ENCODE peak calls at places on chromosomes 11 and 22, in eight cellular contexts. L, G, C, I, R, W, B and Y are unnamed samples.

GRCh38 chr11:134157451-134157850 is 66.3 kb downstream of the NCAPD3 start:
- DNase-seq in B (no peak), C (no peak), R (no peak), I (no peak), G (no peak), L (no peak), W (no peak), Y (no peak)

GRCh38 chr11:27754035-27755017 is 54.1 kb upstream of the BDNF start:
- DNase-seq in L (no peak), G (peak; percentile 84), I (no peak), W (no peak), C (no peak), R (no peak), B (no peak), Y (no peak)

GRCh38 chr22:24367841-24368240 is 59.6 kb upstream of the ADORA2A start:
- DNase-seq in G (no peak), L (no peak), B (no peak), C (no peak), I (no peak), R (no peak), W (no peak), Y (no peak)

GRCh38 chr22:22888509-22889353 is 1.1 kb downstream of the IGLL5 start:
- DNase-seq in B (no peak), W (no peak), G (no peak), I (no peak), L (no peak), R (no peak), C (no peak), Y (no peak)

GRCh38 chr22:16989915-16990314 is 18.1 kb downstream of the GAB4 start:
- DNase-seq in W (no peak), I (no peak), G (no peak), R (no peak), C (no peak), B (no peak), L (no peak), Y (no peak)

GRCh38 chr11:2207773-2208621 is 36.4 kb upstream of the TH start:
- DNase-seq in L (no peak), R (no peak), G (no peak), B (no peak), C (no peak), W (peak; percentile 51), I (no peak), Y (no peak)

GRCh38 chr11:72263363-72263762 is 19.4 kb upstream of the PHOX2A start:
- DNase-seq in G (peak; percentile 23), I (no peak), R (no peak), L (no peak), W (no peak), C (no peak), B (no peak), Y (no peak)

GRCh38 chr11:12864316-12865156 is 144.6 kb upstream of the RASSF10 start:
- DNase-seq in L (no peak), C (no peak), G (peak; percentile 76), B (no peak), W (no peak), R (no peak), I (no peak), Y (no peak)

GRCh38 chr22:47395481-47395880 is 633.0 kb downstream of the TBC1D22A start:
- DNase-seq in R (no peak), L (no peak), I (no peak), C (no peak), B (no peak), G (no peak), W (peak; percentile 46), Y (no peak)

GRCh38 chr11:34356576-34356917 is 1.3 kb downstream of the ABTB2 start:
- DNase-seq in L (no peak), C (no peak), B (no peak), R (no peak), I (no peak), W (peak; percentile 67), G (no peak), Y (no peak)

GRCh38 chr11:2673250-2673610 is 26.6 kb downstream of the KCNQ1OT1 start:
- DNase-seq in B (no peak), G (no peak), L (no peak), R (no peak), W (no peak), C (no peak), I (no peak), Y (no peak)

GRCh38 chr11:49208006-49208721 is at the start of gene FOLH1:
- DNase-seq in G (peak; percentile 2), B (no peak), W (peak; percentile 71), C (no peak), I (no peak), L (no peak), R (no peak), Y (no peak)

GRCh38 chr11:71266114-71266833 is 13.9 kb upstream of the SHANK2 start:
- DNase-seq in W (peak; percentile 80), I (no peak), G (no peak), B (no peak), R (no peak), C (no peak), L (no peak), Y (no peak)

GRCh38 chr22:30286813-30287625 is 2.3 kb downstream of the CASTOR1 start:
- DNase-seq in L (peak; percentile 82), C (peak; percentile 81), I (peak; percentile 83), W (peak; percentile 89), G (no peak), B (peak; percentile 67), R (no peak), Y (peak; percentile 75)

GRCh38 chr22:49929553-49929979 is 11.1 kb downstream of the CRELD2 start:
- DNase-seq in L (peak; percentile 81), G (no peak), B (peak; percentile 54), R (no peak), W (peak; percentile 86), C (peak; percentile 81), I (peak; percentile 79), Y (peak; percentile 60)

GRCh38 chr11:43573233-43573632 is 107.3 kb upstream of the HSD17B12 start:
- DNase-seq in B (no peak), W (no peak), L (no peak), G (no peak), I (no peak), C (no peak), R (no peak), Y (no peak)

GRCh38 chr11:65524747-65525658 is at the start of gene SCYL1:
- DNase-seq in I (peak; percentile 77), B (peak; percentile 78), L (peak; percentile 73), G (no peak), W (peak; percentile 91), C (peak; percentile 85), R (no peak), Y (peak; percentile 79)

GRCh38 chr11:9495780-9496514 is 35.1 kb downstream of the ZNF143 start:
- DNase-seq in C (no peak), I (no peak), W (no peak), B (no peak), R (no peak), L (no peak), G (no peak), Y (no peak)

GRCh38 chr22:43857367-43857766 is 4.9 kb downstream of the SULT4A1 start:
- DNase-seq in B (no peak), W (no peak), C (no peak), I (no peak), R (no peak), L (no peak), G (no peak), Y (no peak)

GRCh38 chr11:77510095-77510494 is 36.2 kb upstream of the PAK1 start:
- DNase-seq in I (no peak), R (no peak), L (no peak), G (no peak), B (no peak), W (no peak), C (no peak), Y (no peak)

GRCh38 chr11:8671651-8672062 is 10.8 kb downstream of the TRIM66 start:
- DNase-seq in L (no peak), I (no peak), W (no peak), G (no peak), C (no peak), R (no peak), B (no peak), Y (no peak)

GRCh38 chr11:60872952-60873524 is 5.7 kb downstream of the ZP1 start:
- DNase-seq in W (peak; percentile 49), L (no peak), I (no peak), G (peak; percentile 28), B (no peak), R (no peak), C (no peak), Y (no peak)

GRCh38 chr11:121863126-121863525 is 252.9 kb downstream of the BLID start:
- DNase-seq in C (no peak), I (no peak), R (no peak), G (no peak), L (no peak), B (no peak), W (no peak), Y (no peak)

GRCh38 chr11:117197516-117198456 is 1.4 kb upstream of the TAGLN start:
- DNase-seq in L (no peak), I (no peak), R (no peak), W (no peak), B (no peak), C (no peak), G (no peak), Y (no peak)

GRCh38 chr22:19565921-19566598 is 41.9 kb upstream of the CLDN5 start:
- DNase-seq in G (no peak), R (no peak), C (no peak), I (no peak), B (no peak), W (no peak), L (no peak), Y (no peak)

GRCh38 chr11:102347526-102348331 is 715 bp downstream of the BIRC2 start:
- DNase-seq in B (no peak), L (no peak), R (no peak), W (no peak), I (peak; percentile 28), C (no peak), G (no peak), Y (no peak)

GRCh38 chr11:94678236-94678635 is 89.9 kb upstream of the AMOTL1 start:
- DNase-seq in W (no peak), I (no peak), C (no peak), R (no peak), L (no peak), B (no peak), G (no peak), Y (no peak)

GRCh38 chr22:42500164-42500835 is 19.3 kb downstream of the RRP7A start:
- DNase-seq in L (peak; percentile 65), B (peak; percentile 81), G (no peak), C (peak; percentile 80), W (peak; percentile 93), I (peak; percentile 81), R (no peak), Y (peak; percentile 81)

GRCh38 chr22:19663821-19664325 is 50.4 kb upstream of the SEPTIN5 start:
- DNase-seq in B (no peak), W (no peak), G (no peak), I (no peak), R (no peak), C (no peak), L (no peak), Y (no peak)

GRCh38 chr11:69666261-69666660 is 8.9 kb downstream of the LTO1 start:
- DNase-seq in C (no peak), G (no peak), R (no peak), I (no peak), W (peak; percentile 39), L (no peak), B (no peak), Y (no peak)

GRCh38 chr11:64334764-64335741 is 5.0 kb upstream of the CCDC88B start:
- DNase-seq in W (peak; percentile 85), G (peak; percentile 99), I (no peak), C (no peak), R (peak; percentile 85), B (no peak), L (no peak), Y (no peak)

GRCh38 chr22:48979482-48979881 is 848.2 kb downstream of the BRD1 start:
- DNase-seq in W (no peak), R (no peak), G (no peak), B (no peak), L (no peak), C (no peak), I (no peak), Y (no peak)

GRCh38 chr22:22550789-22551434 is 8.2 kb downstream of the PRAME start:
- DNase-seq in L (no peak), B (no peak), I (no peak), C (no peak), R (no peak), W (no peak), G (no peak), Y (no peak)

GRCh38 chr11:67351275-67352005 is 1.9 kb downstream of the POLD4 start:
- DNase-seq in L (no peak), R (no peak), I (peak; percentile 66), C (peak; percentile 53), B (peak; percentile 44), W (peak; percentile 77), G (no peak), Y (peak; percentile 41)